ENCODE peak calls at places on chromosomes 16 and 17, in eight cellular contexts. N is GM23338, Q is endothelial cell, E is tibial artery, Y is heart left ventricle, O is AG10803, M is NB4, G is AG04449. A is an unnamed sample.

GRCh38 chr17:2421315-2422147 is 20.7 kb upstream of the MNT start:
- DNase-seq in E (no peak), G (no peak), O (no peak), Y (no peak), M (no peak), Q (no peak), N (peak), A (no peak)

GRCh38 chr17:73770115-73770848 is 126.0 kb upstream of the SDK2 start:
- DNase-seq in Q (no peak), O (peak), N (no peak), Y (peak), E (peak), M (no peak), G (peak), A (peak)

GRCh38 chr17:45307290-45308015 is 9.4 kb downstream of the MAP3K14 start:
- DNase-seq in O (peak), Q (no peak), G (no peak), M (peak), N (no peak), E (no peak), Y (no peak), A (no peak)

GRCh38 chr16:83965444-83966152 is 2.4 kb upstream of the NECAB2 start:
- DNase-seq in G (no peak), Q (no peak), M (no peak), N (no peak), O (no peak), Y (no peak), E (no peak), A (no peak)

GRCh38 chr17:280216-280615 is 72.4 kb downstream of the RPH3AL start:
- DNase-seq in Q (no peak), O (no peak), M (no peak), E (peak), Y (peak), G (no peak), N (no peak), A (no peak)

GRCh38 chr17:1298616-1299015 is 19.2 kb downstream of the TRARG1 start:
- DNase-seq in N (peak), Q (peak), O (no peak), Y (no peak), M (no peak), E (no peak), G (no peak), A (no peak)

GRCh38 chr16:17270683-17271109 is 200.1 kb downstream of the XYLT1 start:
- DNase-seq in Y (peak), N (no peak), O (peak), M (no peak), E (no peak), Q (no peak), G (no peak), A (no peak)

GRCh38 chr17:46979023-46979870 is at the start of gene RPRML:
- DNase-seq in Q (peak), M (peak), Y (peak), G (no peak), E (no peak), O (no peak), N (peak), A (no peak)

GRCh38 chr16:84724619-84725307 is 25.0 kb downstream of the USP10 start:
- DNase-seq in G (no peak), Y (no peak), E (no peak), Q (no peak), N (no peak), M (no peak), O (peak), A (no peak)

GRCh38 chr16:12262454-12263180 is 286.1 kb downstream of the SNX29 start:
- DNase-seq in N (no peak), Q (no peak), Y (peak), G (no peak), O (peak), M (no peak), E (no peak), A (no peak)

GRCh38 chr17:58219007-58219788 is at the start of gene MKS1:
- DNase-seq in M (peak), O (peak), G (peak), E (peak), N (peak), Q (peak), Y (peak), A (peak)

GRCh38 chr16:9992441-9992840 is 189.8 kb downstream of the GRIN2A start:
- DNase-seq in O (no peak), N (no peak), Q (no peak), Y (no peak), M (no peak), G (no peak), E (no peak), A (no peak)

GRCh38 chr16:53773150-53773846 is 69.3 kb downstream of the FTO start:
- DNase-seq in G (peak), O (peak), M (peak), E (no peak), Y (peak), Q (peak), N (peak), A (peak)

GRCh38 chr17:82536220-82537201 is 17.0 kb downstream of the FOXK2 start:
- DNase-seq in G (no peak), Y (peak), E (no peak), N (no peak), O (peak), Q (peak), M (no peak), A (peak)

GRCh38 chr17:37478187-37478586 is 11.5 kb upstream of the DUSP14 start:
- DNase-seq in M (peak), Y (peak), Q (no peak), O (peak), G (no peak), E (peak), N (no peak), A (peak)

GRCh38 chr17:14784997-14785696 is 480.0 kb downstream of the PMP22 start:
- DNase-seq in M (no peak), N (peak), Q (no peak), O (no peak), E (no peak), Y (no peak), G (no peak), A (peak)

GRCh38 chr17:71959129-71959528 is 161.7 kb upstream of the SOX9 start:
- DNase-seq in E (no peak), Q (no peak), Y (no peak), M (peak), O (peak), G (no peak), N (peak), A (no peak)
- TF ChIP-seq CTCF in E (peak), Q (peak), Y (peak), M (peak), O (peak), G (peak), N (peak), A (peak)

DNA sequence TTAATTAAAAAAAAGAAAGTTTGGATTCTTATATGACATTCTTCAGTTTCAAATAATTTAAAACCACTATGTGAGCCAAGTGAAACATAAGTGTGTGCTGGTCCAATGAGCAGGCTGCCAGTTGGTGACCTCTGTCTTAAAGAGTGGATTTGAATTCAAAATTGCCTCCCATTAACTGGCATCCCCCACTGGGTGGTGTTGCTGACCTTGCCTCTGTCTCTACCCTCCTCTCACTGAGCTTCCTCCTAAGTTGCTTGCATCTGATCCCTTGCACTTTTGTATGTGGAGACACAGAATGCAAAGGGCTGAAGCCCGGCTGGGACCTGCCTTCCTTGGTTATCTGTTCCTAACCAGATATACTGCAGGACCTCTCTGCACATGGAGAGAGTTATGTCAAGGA is 160.6 kb downstream of the CYLD start:
- DNase-seq in M (peak), Y (no peak), E (peak), O (no peak), G (no peak), Q (no peak), N (peak), A (no peak)
- TF ChIP-seq CTCF in M (peak), Y (no peak), E (no peak), O (no peak), G (no peak), Q (no peak), N (peak), A (peak)

GRCh38 chr17:42612013-42612412 is 2.5 kb downstream of the TUBG1 start:
- DNase-seq in E (no peak), M (no peak), G (no peak), Q (no peak), Y (no peak), N (no peak), O (no peak), A (no peak)

GRCh38 chr17:42613699-42614295 is 4.3 kb downstream of the TUBG1 start:
- DNase-seq in G (no peak), O (no peak), N (no peak), M (no peak), Q (no peak), Y (no peak), E (no peak), A (no peak)

GRCh38 chr17:42603318-42603717 is 5.9 kb downstream of the RETREG3 start:
- DNase-seq in M (no peak), Q (no peak), E (no peak), N (no peak), G (no peak), Y (no peak), O (no peak), A (no peak)

GRCh38 chr17:42608692-42609181 is 437 bp downstream of the RETREG3 start:
- DNase-seq in N (peak), E (no peak), G (no peak), Q (no peak), M (peak), Y (no peak), O (no peak), A (peak)

GRCh38 chr17:42609182-42609813 is at the start of the genes RETREG3 and TUBG1:
- DNase-seq in E (peak), M (peak), Y (peak), O (peak), N (peak), Q (peak), G (peak), A (peak)
- TF ChIP-seq CTCF in E (peak), M (peak), Y (peak), O (peak), N (no peak), Q (no peak), G (peak), A (peak)

DNA sequence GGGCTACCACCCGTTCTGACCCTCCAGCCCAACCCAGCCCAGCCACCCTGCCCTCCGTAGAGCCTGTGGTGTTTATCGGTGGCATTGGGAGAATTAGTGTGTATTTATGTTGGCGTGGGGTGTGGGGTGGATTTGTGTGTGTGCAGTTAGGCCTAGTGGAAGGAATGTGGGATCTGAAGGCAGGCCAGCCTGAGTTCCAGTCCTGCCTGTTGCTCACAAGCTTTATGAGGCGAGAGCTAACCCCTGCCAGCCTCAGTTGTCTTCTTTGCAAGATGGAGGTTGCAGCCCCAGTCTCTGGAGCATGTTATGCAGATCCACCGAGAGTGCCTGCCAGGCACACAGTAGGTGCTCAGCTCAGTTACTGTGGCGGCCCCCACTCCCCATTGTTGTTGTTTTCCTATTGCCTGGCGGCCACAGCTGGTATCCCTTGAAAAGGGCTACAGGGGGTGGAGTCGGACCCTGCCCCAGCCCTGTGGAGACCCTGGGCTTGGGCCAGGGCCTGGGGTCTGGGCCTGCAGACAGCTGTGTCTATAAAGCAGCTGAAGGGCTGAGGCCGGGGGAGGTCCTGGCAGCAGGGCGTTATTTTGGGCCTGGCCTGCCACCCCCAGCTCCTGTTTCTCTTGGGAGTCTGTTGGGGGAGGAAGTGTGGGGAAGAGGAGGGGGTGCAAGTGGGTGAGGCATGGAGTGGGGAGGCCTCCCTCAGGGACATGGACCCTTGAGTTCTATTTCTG is 5.1 kb downstream of the ERBB2 start:
- DNase-seq in N (peak), O (peak), Y (no peak), G (no peak), E (peak), Q (no peak), M (no peak), A (no peak)
- TF ChIP-seq CTCF in N (no peak), O (peak), Y (peak), G (peak), E (peak), Q (no peak), M (no peak), A (peak)

DNA sequence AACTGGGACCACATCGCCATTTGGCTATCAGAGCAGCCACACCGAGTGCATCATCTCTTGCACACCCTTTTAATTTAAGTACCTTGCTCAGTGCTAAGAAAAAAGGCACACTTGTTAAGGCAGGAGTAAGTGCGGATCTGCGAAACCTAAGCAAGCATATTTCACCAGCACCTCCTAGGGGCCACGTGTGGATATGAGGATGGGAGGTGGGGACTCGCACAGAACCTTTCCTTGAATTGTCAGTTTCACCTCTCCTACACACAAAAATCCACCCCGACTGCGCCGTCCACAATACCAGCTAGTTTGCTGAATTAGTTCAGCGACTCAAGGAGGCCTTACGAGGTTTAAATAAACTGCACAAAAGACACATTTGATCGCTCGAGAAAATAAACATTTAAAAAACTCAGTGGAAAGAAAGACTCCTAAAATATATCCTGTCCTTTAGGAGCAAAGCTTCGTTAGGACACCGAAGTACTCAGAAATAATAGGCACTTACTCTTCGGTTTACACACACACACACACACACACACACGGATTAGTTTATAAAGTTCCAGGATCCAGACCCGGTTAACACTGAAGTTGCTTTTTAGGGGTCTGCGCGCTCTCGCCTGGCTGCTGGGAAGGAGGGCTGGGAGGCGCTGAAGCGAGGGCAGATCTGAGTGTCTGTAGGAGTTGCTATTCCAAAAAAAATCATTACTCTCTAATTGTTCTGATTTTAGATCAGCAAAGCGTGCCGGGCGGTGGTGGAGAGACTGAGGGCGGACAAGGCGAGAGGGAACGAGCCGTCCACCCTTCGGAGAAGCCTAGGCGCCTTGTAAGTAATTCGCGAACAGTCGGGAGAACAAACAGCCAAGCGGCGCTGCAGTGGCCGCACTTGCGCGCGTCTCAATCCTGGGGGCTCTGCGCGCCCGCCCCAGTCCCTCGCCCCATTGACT is 1.0 kb upstream of the KCNJ2 start:
- DNase-seq in M (peak), E (peak), O (peak), Q (peak), N (peak), Y (peak), G (peak), A (peak)
- TF ChIP-seq CTCF in M (no peak), E (peak), O (peak), Q (no peak), N (peak), Y (peak), G (peak), A (peak)

DNA sequence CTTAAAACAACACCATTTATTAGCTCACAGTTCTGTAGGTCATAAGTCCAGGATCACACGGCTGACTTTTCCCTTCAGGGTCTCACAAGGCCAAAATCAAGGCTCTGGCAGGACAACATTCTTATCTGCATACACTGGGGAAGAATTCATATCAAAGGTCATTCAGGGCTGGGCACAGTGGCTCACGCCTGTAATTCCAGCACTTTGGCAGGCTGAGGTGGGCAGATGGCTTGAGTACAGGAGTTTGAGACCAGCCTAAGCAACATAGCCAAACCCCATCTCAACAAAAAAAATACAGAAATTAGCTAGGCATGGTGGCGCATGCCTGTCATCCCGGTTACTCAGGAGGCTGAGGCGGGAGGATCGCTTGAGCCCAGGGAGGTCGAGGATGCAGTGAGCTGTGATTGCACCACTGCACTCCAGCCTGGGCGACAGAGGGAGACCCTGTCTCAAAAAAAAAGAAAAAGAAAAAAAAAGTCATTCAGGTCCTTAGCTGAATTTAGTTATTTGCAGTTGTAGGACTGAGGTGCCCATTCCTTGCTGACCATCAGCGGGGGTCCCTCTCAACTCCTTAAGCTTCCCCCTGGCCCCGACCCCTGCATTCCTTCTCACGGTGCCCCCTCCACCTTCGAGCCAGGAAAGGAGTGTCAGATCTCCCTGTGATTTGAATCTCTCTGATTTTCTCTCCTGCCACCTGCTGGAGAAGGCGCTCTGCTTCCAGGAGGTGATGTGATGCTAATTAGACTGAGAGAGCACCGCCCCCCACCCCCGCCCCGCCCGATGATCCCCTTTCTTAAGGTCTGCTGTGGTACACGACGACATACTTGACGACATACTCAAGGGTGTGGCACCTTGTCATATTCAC is 91.8 kb upstream of the CLEC18A start:
- DNase-seq in E (no peak), Y (peak), G (no peak), M (peak), N (peak), O (no peak), Q (peak), A (no peak)
- TF ChIP-seq CTCF in E (no peak), Y (peak), G (peak), M (no peak), N (peak), O (peak), Q (no peak), A (peak)

DNA sequence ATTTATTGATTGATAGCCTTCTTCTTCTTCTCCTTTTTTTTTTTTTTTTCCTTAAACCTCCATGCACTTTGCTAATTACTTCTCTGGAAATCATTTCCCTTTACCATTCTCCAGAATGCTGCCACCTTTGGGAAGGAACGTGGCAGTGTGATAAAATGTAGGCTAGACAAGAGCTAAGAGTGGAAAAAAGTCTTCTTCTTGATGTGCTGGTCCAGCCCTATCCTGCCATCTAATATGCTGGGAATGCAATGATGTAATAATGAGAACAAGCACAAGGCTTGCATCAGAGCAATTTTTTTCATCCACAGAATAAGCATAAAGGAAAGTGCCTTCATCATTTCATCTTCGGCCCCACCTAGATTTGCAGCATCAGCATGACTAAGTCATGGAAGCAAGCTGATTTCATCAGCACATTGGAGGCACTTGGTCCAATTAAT is 128.7 kb upstream of the ZFHX3 start:
- DNase-seq in G (peak), Y (no peak), O (peak), Q (no peak), M (no peak), N (no peak), E (no peak), A (peak)
- TF ChIP-seq CTCF in G (peak), Y (peak), O (peak), Q (peak), M (no peak), N (peak), E (peak), A (peak)

GRCh38 chr16:56894331-56894917 is 29.4 kb downstream of the SLC12A3 start:
- DNase-seq in Q (no peak), E (no peak), O (no peak), G (no peak), N (no peak), M (no peak), Y (no peak), A (no peak)

GRCh38 chr16:56897026-56897799 is 32.2 kb downstream of the SLC12A3 start:
- DNase-seq in Q (no peak), M (no peak), E (no peak), Y (no peak), N (no peak), G (no peak), O (no peak), A (no peak)

GRCh38 chr16:56898847-56899246 is 33.1 kb upstream of the HERPUD1 start:
- DNase-seq in Y (no peak), Q (no peak), M (no peak), E (no peak), O (no peak), N (no peak), G (no peak), A (no peak)

GRCh38 chr16:56895813-56896212 is 30.8 kb downstream of the SLC12A3 start:
- DNase-seq in M (no peak), Q (no peak), E (no peak), Y (no peak), G (no peak), N (no peak), O (no peak), A (no peak)

DNA sequence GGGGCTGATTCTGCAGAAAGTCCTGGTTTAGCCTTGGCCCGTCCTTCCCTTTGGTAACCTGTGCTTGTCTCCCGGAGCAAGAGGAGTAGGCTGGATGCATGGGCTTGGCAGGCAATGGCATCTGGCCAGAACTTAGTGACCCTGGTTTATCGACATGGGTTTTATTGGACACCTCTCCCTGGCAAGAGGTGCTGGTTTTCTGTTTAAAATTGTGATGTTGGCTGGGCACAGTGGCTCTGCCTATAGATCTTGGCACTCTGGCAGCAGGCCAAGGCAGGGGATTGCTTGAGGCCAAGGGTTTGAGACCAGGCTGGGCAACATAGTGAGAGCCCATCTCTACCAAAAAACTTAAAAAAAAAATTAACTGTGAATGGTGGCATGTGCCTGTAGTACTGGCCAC is 31.2 kb downstream of the SLC12A3 start:
- DNase-seq in Q (no peak), O (no peak), G (no peak), N (no peak), M (no peak), Y (no peak), E (no peak), A (no peak)
- TF ChIP-seq CTCF in Q (no peak), O (no peak), G (no peak), N (no peak), M (no peak), Y (no peak), E (no peak), A (no peak)